ENCODE peak calls at places on chromosomes 16 and 17, in five cellular contexts. I is fibroblast of lung, V is lower leg skin, X is esophagus muscularis mucosa, O is Peyer's patch. G is an unnamed sample.

GRCh38 chr17:77036841-77037381 is 103.9 kb upstream of the SEC14L1 start:
- DNase-seq in X (no peak), O (peak; percentile 58), V (no peak), I (no peak), G (peak; percentile 83)

GRCh38 chr16:69448470-69449193 is 24.2 kb downstream of the CYB5B start:
- DNase-seq in I (peak; percentile 79), X (no peak), O (no peak), V (no peak), G (no peak)

GRCh38 chr16:22353188-22353919 is 21.1 kb downstream of the CDR2 start:
- DNase-seq in X (no peak), V (no peak), I (peak; percentile 52), O (no peak), G (no peak)

GRCh38 chr16:49055824-49056545 is 225.7 kb downstream of the CBLN1 start:
- DNase-seq in O (no peak), V (no peak), X (peak; percentile 74), I (no peak), G (no peak)

GRCh38 chr16:47477680-47478079 is 16.5 kb downstream of the PHKB start:
- DNase-seq in V (no peak), X (no peak), O (no peak), I (peak; percentile 46), G (no peak)

GRCh38 chr17:62705781-62706597 is 78.5 kb downstream of the MRC2 start:
- DNase-seq in O (no peak), I (no peak), X (no peak), V (no peak), G (no peak)

GRCh38 chr16:75446416-75446815 is 13.1 kb upstream of the CFDP1 start:
- DNase-seq in V (no peak), O (no peak), X (no peak), I (no peak), G (no peak)

GRCh38 chr17:74086992-74087391 is 116.5 kb upstream of the RPL38 start:
- DNase-seq in I (no peak), O (no peak), V (no peak), X (no peak), G (no peak)

GRCh38 chr16:2596747-2597559 is 59.1 kb downstream of the PDPK1 start:
- DNase-seq in V (no peak), I (no peak), O (no peak), X (no peak), G (no peak)

GRCh38 chr17:70520447-70520846 is 351.1 kb downstream of the KCNJ2 start:
- DNase-seq in V (no peak), O (no peak), X (no peak), I (no peak), G (no peak)

GRCh38 chr17:71188811-71189492 is 931.9 kb upstream of the SOX9 start:
- DNase-seq in X (no peak), O (no peak), V (no peak), I (peak; percentile 96), G (no peak)

GRCh38 chr17:67211742-67212141 is 33.3 kb downstream of the HELZ start:
- DNase-seq in X (no peak), O (no peak), V (no peak), I (peak; percentile 53), G (no peak)

GRCh38 chr16:28093383-28093725 is 29.8 kb upstream of the GSG1L start:
- DNase-seq in V (no peak), X (no peak), I (no peak), O (no peak), G (no peak)

GRCh38 chr16:59478806-59479205 is 744.7 kb upstream of the GOT2 start:
- DNase-seq in O (no peak), V (no peak), I (no peak), X (no peak), G (no peak)

GRCh38 chr16:72850863-72851262 is 197.1 kb downstream of the ZFHX3 start:
- DNase-seq in I (peak; percentile 72), X (no peak), V (no peak), O (no peak), G (no peak)

GRCh38 chr16:30760577-30761426 is 1.1 kb downstream of the CFAP119 start:
- DNase-seq in X (no peak), O (no peak), I (no peak), V (no peak), G (peak; percentile 14)

GRCh38 chr17:58703137-58703846 is 10.9 kb downstream of the RAD51C start:
- DNase-seq in O (no peak), V (no peak), X (no peak), I (peak; percentile 42), G (no peak)

GRCh38 chr16:46573834-46574159 is 47.4 kb downstream of the SHCBP1 start:
- DNase-seq in I (no peak), X (no peak), V (no peak), O (no peak), G (no peak)

GRCh38 chr17:75366432-75366831 is 39.0 kb downstream of the GRB2 start:
- DNase-seq in X (no peak), O (no peak), I (no peak), V (no peak), G (no peak)

GRCh38 chr16:12178251-12178990 is 201.9 kb downstream of the SNX29 start:
- DNase-seq in V (no peak), I (peak; percentile 62), O (peak; percentile 59), X (no peak), G (peak; percentile 60)

GRCh38 chr16:76932541-76933211 is 258.3 kb upstream of the MON1B start:
- DNase-seq in O (no peak), V (no peak), X (no peak), I (peak; percentile 44), G (no peak)

GRCh38 chr16:47323241-47323640 is 137.6 kb downstream of the ITFG1 start:
- DNase-seq in X (no peak), V (no peak), I (no peak), O (no peak), G (no peak)

DNA sequence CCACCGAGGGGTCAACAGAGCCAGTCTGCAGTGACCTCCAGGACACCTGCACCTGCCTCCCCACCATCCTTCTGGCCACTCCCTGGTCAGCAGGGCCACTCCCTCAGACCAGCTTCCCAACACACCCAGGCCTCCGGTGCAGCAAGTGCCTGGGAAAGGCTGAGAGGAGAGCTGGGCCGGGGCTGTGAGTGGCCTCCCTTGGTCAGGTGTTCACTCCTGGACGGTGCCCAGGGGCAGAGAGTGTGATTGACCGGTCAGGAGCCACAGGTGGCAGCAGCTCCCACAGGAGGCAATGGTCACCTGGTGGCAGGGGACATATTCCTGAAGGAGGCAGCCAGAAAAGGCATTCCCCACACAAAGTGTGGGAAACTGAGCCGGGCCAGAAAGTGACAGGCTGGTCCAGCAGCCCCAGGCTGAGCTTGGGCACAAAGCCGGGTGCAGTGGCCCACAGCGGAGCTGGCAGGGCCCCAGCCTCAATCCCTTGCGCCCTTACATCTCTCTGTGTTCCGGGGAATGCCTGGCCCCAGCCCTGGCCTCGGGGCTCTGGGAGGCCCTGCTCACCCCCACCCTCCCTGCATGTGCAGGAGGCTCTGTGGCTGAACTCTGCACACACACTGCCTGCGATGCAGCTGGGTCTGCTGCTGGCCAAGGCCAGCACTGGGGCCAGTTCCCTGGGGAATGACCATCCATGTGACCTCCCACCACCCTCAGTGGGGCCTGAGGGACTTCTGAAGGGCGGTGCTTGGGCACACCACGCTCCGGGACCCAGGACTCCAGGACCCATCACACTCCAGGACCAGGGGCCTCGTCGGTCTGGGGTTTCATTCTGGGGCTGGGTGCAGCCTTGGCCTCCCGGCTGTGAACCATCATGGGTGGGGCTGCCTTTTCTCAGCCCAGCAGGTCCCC is 1.2 kb upstream of the C17orf99 start:
- DNase-seq in X (no peak), O (peak; percentile 57), I (peak; percentile 82), V (no peak), G (peak; percentile 58)
- H3K4me3 ChIP-seq in X (no peak overlapping the region), O (no peak overlapping the region), I (no peak overlapping the region), V (no peak overlapping the region), G (no peak overlapping the region)

GRCh38 chr17:41688641-41689496 is at the start of gene EIF1:
- DNase-seq in O (peak; percentile 100), X (peak; percentile 100), I (peak; percentile 100), V (peak; percentile 100), G (peak; percentile 100)

GRCh38 chr17:41692722-41693521 is 4.2 kb downstream of the EIF1 start:
- DNase-seq in V (no peak), O (no peak), X (no peak), I (no peak), G (no peak)

GRCh38 chr17:41689497-41690299 is 1.0 kb downstream of the EIF1 start:
- DNase-seq in X (no peak), O (peak; percentile 57), V (peak; percentile 68), I (peak; percentile 82), G (no peak)

GRCh38 chr17:41690497-41690896 is 1.8 kb downstream of the EIF1 start:
- DNase-seq in I (no peak), X (no peak), O (no peak), V (no peak), G (no peak)

DNA sequence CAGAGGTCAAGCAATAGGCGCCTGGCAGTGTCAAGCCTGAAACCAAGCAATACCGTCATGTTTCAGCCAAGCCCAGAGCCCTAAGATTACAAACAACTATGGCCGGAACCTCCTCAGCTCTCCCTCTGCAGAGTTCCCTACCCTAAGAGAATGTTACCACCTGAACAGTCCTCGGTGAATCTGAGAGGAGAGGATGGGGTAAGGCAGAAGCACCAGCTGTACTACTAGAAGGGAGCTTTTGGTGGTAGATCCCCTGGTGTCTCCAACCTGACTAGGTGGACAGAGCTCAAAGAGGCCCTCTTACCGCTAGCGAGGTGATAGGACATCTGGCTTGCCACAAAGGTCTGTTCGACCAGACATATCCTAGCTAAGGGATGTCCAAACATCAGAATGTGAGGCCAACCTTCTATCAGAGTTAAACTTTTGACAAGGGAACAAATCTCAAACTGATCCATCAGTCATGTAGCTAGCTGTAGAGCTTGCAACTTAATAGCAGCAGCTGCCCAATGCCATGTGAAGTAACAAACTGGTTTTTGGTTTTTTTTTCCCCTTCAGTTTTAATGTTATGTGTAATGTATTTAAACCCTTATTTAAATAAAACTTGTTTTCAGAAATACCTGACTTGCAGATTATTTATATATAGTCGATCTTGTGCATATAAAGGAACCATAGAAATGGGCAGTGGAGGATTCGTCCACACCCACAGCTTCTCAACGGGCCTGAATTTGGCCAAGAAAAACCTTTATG is 2.5 kb downstream of the EIF1 start:
- DNase-seq in I (no peak), X (no peak), O (no peak), V (no peak), G (no peak)
- H3K4me3 ChIP-seq in I (peak overlapping the region; percentile 78), X (peak overlapping the region; percentile 74), O (no peak overlapping the region), V (no peak overlapping the region), G (no peak overlapping the region)

DNA sequence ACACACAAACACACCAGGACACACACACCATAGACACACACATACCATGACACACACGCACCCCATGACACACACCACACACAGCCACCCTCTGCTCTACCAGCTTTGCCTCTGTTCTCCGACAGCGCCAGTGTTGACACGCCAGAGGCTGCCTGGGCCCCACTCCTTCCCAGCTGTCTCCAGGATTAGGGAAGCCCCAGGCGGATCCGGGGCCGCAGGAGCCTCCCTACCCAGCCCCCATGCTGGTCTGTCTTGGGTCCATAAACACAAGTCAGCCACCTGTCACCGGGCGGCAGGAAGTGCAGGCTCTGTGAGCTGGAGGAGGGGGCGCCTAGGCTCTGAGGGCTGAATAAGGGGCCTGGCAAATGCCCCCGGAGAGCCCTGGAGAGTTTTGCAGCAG is 10.5 kb downstream of the TBC1D16 start:
- DNase-seq in X (no peak), I (no peak), V (no peak), O (peak; percentile 60), G (no peak)
- H3K4me3 ChIP-seq in X (no peak overlapping the region), I (no peak overlapping the region), V (no peak overlapping the region), O (no peak overlapping the region), G (no peak overlapping the region)

DNA sequence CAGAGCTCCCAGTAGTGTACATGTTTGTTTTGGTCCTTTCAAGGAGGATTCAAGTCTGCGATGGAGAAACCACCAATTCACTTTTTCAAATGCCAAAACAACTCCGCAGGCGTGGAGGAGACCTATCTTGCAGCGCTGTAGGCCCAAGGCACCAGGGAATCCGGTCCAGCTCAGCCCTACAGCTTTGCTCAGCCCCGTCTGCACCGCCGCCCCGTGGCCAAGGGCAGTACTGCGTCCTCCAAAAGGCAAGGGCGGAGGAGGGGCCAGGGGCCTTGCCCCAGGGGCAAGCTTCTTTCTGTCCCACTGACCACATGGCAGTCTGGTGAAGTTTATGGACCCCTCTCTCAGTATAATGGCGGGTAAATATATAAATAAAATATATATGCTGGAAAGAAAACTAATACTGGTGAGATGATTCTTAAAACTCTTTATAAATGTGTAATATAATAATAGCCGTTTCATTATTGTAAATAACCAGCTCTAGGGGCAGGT is 709 bp upstream of the CD300LG start:
- DNase-seq in V (peak; percentile 74), O (peak; percentile 89), I (peak; percentile 70), X (peak; percentile 94), G (peak; percentile 88)
- H3K4me3 ChIP-seq in V (no peak overlapping the region), O (no peak overlapping the region), I (no peak overlapping the region), X (no peak overlapping the region), G (no peak overlapping the region)

G was measured in dorsolateral prefrontal cortex.